ENCODE peak calls at places on chromosomes 3 and 15, in six cellular contexts. A is cardiac fibroblast, M is fibroblast of lung, V is foreskin fibroblast, J is esophagus squamous epithelium, U is GM23338. K is an unnamed sample.

GRCh38 chr3:97958396-97958795 is 13.8 kb downstream of the RIOX2 start:
- DNase-seq in J (no peak), A (peak; percentile 21), U (no peak), V (peak; percentile 46), M (no peak), K (no peak)

GRCh38 chr3:134325106-134325705 is 49.0 kb downstream of the AMOTL2 start:
- DNase-seq in M (no peak), A (no peak), V (peak; percentile 58), U (no peak), J (no peak), K (no peak)

GRCh38 chr15:29972051-29972450 is 110.7 kb upstream of the GOLGA8J start:
- DNase-seq in V (no peak), J (no peak), U (no peak), M (no peak), A (no peak), K (no peak)

GRCh38 chr3:148178508-148178907 is 519.2 kb upstream of the AGTR1 start:
- DNase-seq in V (no peak), J (no peak), A (peak; percentile 43), U (no peak), M (peak; percentile 10), K (no peak)

GRCh38 chr15:25684521-25685215 is 178.5 kb downstream of the ATP10A start:
- DNase-seq in M (peak; percentile 57), J (no peak), A (peak; percentile 67), U (no peak), V (peak; percentile 85), K (peak; percentile 69)

GRCh38 chr3:4774531-4774930 is 204.7 kb upstream of the BHLHE40 start:
- DNase-seq in M (no peak), U (no peak), V (no peak), J (no peak), A (no peak), K (no peak)

GRCh38 chr15:60793656-60794055 is 314.7 kb upstream of the ICE2 start:
- DNase-seq in M (no peak), J (no peak), A (no peak), U (no peak), V (no peak), K (no peak)

GRCh38 chr3:171181907-171182690 is 155.6 kb upstream of the SLC2A2 start:
- DNase-seq in J (no peak), M (peak; percentile 54), A (peak; percentile 56), U (no peak), V (no peak), K (no peak)

GRCh38 chr3:194206375-194206774 is 70.4 kb downstream of the HES1 start:
- DNase-seq in J (no peak), U (no peak), M (peak; percentile 52), A (peak; percentile 12), V (no peak), K (no peak)

DNA sequence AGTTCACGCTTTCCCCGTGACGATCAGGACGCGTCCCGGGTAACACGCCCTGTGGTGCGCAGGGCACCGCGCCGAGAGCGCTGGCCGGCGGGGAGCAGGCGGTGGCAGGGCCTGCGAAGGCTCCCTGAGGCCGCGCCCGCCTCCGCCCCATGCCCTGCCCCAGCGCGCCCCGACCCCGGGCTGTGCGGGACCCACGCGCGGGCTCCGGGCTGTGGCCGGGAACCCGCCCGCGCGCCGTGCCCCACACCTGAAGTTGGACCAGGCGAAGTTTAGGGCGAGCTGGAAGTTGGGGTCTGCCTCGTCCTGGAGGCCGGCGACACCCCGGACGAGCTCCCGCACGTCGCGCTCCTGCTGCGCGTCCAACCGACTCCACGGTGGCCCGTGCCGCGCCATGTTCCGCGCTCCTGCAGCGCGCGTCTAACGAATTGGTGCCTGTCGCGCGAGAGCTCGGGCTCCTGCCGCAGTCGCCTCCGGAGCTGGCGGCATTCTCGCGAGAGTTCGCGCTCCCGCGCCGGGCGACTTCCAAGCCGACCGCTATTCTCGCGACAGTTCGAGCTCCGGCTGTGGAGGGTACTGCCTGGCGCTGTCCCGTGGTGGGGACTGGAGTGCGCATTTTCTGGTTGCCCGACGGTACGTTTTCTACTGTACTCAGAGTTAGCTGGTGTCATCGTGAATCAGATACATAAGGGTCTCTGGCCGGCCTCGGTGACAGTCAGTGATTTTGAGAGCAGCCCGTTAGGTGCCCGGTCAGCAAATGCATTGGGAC is at the start of gene TUBGCP5:
- DNase-seq in V (peak; percentile 100), A (peak; percentile 98), J (peak; percentile 82), U (peak; percentile 98), M (peak; percentile 99), K (peak; percentile 90)
- TF ChIP-seq CTCF in V (no peak), A (peak; percentile 54), J (peak; percentile 26), U (no peak), M (peak; percentile 44), K (peak; percentile 24)

DNA sequence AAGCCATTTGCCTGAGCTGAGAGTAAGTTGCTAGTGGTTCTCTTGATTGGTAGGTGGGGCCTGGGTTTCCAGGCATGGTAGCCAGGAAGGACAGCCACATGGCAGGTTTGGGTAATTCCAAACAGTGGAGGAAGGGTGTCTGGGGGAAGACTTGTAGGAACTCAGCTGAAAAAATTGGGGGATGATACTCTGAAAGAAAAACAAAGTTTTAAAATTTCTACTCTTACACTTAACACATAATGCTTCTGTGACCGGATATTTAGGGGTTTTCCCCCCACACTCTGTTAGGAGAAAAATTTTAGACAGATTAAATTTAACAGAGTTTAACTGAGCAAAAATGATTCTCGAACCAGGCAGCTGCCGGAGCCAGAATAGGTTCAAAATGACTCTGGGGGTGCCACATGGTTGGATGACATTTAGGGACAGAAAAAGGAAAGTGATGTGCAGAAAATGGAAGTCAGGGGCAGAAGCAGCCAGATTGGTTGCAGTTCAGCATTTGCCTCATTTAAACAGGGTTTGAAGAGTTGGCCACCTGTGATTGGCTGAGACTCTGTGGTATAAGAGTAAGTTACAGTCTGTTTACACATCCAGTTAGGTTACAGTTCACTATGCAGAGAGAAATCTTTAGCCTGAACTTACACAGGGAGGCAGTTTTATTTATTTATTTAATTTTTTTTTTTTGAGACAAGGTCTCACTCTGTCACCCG is 8.1 kb downstream of the B2M start:
- DNase-seq in U (peak; percentile 33), V (peak; percentile 60), J (no peak), M (peak; percentile 70), A (peak; percentile 30), K (no peak)
- H3K4me3 ChIP-seq in U (no peak overlapping the region), V (no peak overlapping the region), J (no peak overlapping the region), M (no peak overlapping the region), A (no peak overlapping the region), K (no peak overlapping the region)

GRCh38 chr15:79593119-79593869 is 161.2 kb downstream of the MINAR1 start:
- DNase-seq in U (peak; percentile 61), A (peak; percentile 25), M (peak; percentile 5), V (peak; percentile 11), J (no peak), K (no peak)
- TF ChIP-seq CTCF in U (peak; percentile 44), A (peak; percentile 19), M (peak; percentile 41), V (peak; percentile 17), J (no peak), K (peak; percentile 47)

GRCh38 chr15:74374648-74375302 is 7.3 kb upstream of the CYP11A1 start:
- DNase-seq in U (peak; percentile 91), A (no peak), V (no peak), M (no peak), J (no peak), K (no peak)
- H3K4me3 ChIP-seq in U (peak overlapping the region; percentile 78), A (peak overlapping the region; percentile 5), V (peak overlapping the region; percentile 75), M (peak overlapping the region; percentile 71), J (no peak overlapping the region), K (peak overlapping the region; percentile 58)

GRCh38 chr3:129344540-129345220 is 66.0 kb downstream of the HMCES start:
- DNase-seq in V (no peak), A (no peak), M (no peak), J (no peak), U (peak; percentile 85), K (no peak)

GRCh38 chr3:129341331-129342141 is 62.9 kb downstream of the HMCES start:
- DNase-seq in V (no peak), M (no peak), U (no peak), J (no peak), A (no peak), K (no peak)

GRCh38 chr3:129345971-129346370 is 67.3 kb downstream of the HMCES start:
- DNase-seq in A (no peak), V (no peak), U (no peak), J (no peak), M (no peak), K (no peak)

GRCh38 chr3:129345281-129345680 is 66.6 kb downstream of the HMCES start:
- DNase-seq in J (no peak), U (no peak), A (no peak), M (no peak), V (no peak), K (no peak)

GRCh38 chr3:129343643-129344360 is 65.1 kb downstream of the HMCES start:
- DNase-seq in J (no peak), M (peak; percentile 20), A (peak; percentile 29), U (peak; percentile 85), V (peak; percentile 60), K (no peak)
- TF ChIP-seq CTCF in J (no peak), M (peak; percentile 54), A (peak; percentile 50), U (peak; percentile 66), V (peak; percentile 70), K (peak; percentile 60)

GRCh38 chr3:44624696-44625528 is at the start of gene ZNF197:
- DNase-seq in V (peak; percentile 95), U (peak; percentile 98), M (peak; percentile 92), J (no peak), A (peak; percentile 90), K (peak; percentile 52)
- H3K4me3 ChIP-seq in V (peak within 1 kb of the TSS; percentile 87), U (peak within 1 kb of the TSS; percentile 82), M (peak within 1 kb of the TSS; percentile 86), J (peak within 1 kb of the TSS; percentile 71), A (peak within 1 kb of the TSS; percentile 74), K (peak within 1 kb of the TSS; percentile 61)

GRCh38 chr3:131048030-131048429 is 21.4 kb downstream of the NEK11 start:
- DNase-seq in U (no peak), J (no peak), V (no peak), A (no peak), M (no peak), K (no peak)

GRCh38 chr3:131047582-131047981 is 20.9 kb downstream of the NEK11 start:
- DNase-seq in M (no peak), U (peak; percentile 48), A (no peak), J (no peak), V (no peak), K (no peak)

GRCh38 chr3:131053021-131053420 is 26.3 kb downstream of the NEK11 start:
- DNase-seq in V (peak; percentile 29), J (no peak), A (peak; percentile 49), U (no peak), M (peak; percentile 47), K (no peak)
- TF ChIP-seq CTCF in V (peak; percentile 29), J (no peak), A (peak; percentile 42), U (peak; percentile 42), M (peak; percentile 32), K (peak; percentile 22)

GRCh38 chr3:164451083-164451910 is 627.0 kb downstream of the SI start:
- DNase-seq in V (no peak), J (no peak), A (peak; percentile 65), U (peak; percentile 29), M (no peak), K (no peak)
- H3K4me3 ChIP-seq in V (no peak overlapping the region), J (no peak overlapping the region), A (no peak overlapping the region), U (no peak overlapping the region), M (no peak overlapping the region), K (peak overlapping the region; percentile 30)